ENCODE peak calls at places on chromosomes 7 and 10, in five cellular contexts. P, Y, I, R and X are unnamed samples. For H3K27me3, the result is how much of the 10 kb centered on the place peaks cover.

GRCh38 chr10:126097558-126098215 is 201.3 kb downstream of the FANK1 start:
- DNase-seq in P (no peak), Y (no peak), I (no peak), R (no peak), X (no peak)

GRCh38 chr7:2201686-2202360 is 30.9 kb downstream of the MAD1L1 start:
- DNase-seq in P (no peak), Y (no peak), I (peak), R (no peak), X (no peak)

GRCh38 chr10:110034596-110034995 is 26.8 kb downstream of the ADD3 start:
- DNase-seq in P (no peak), Y (no peak), I (no peak), R (no peak), X (no peak)

GRCh38 chr7:2722591-2722990 is 34.6 kb downstream of the AMZ1 start:
- DNase-seq in P (no peak), Y (no peak), I (no peak), R (no peak), X (peak)

GRCh38 chr7:93757421-93757820 is 133.1 kb downstream of the TFPI2 start:
- DNase-seq in P (no peak), Y (no peak), I (no peak), R (no peak), X (no peak)

GRCh38 chr10:102904337-102904736 is 13.8 kb upstream of the CNNM2 start:
- DNase-seq in P (no peak), Y (no peak), I (no peak), R (no peak), X (no peak)

GRCh38 chr7:45240187-45240776 is 82.7 kb downstream of the RAMP3 start:
- DNase-seq in P (no peak), Y (no peak), I (no peak), R (no peak), X (no peak)

GRCh38 chr7:7641129-7641663 is 644 bp downstream of the UMAD1 start:
- DNase-seq in P (no peak), Y (no peak), I (no peak), R (peak), X (no peak)

GRCh38 chr7:3649678-3650445 is 348.8 kb downstream of the SDK1 start:
- DNase-seq in P (no peak), Y (no peak), I (no peak), R (no peak), X (no peak)

GRCh38 chr7:26376208-26376917 is 84.7 kb downstream of the SNX10 start:
- DNase-seq in P (no peak), Y (no peak), I (no peak), R (peak), X (no peak)

GRCh38 chr10:83917519-83918506 is 221.5 kb upstream of the GHITM start:
- DNase-seq in P (no peak), Y (no peak), I (peak), R (peak), X (no peak)

GRCh38 chr10:74078037-74078436 is 72.6 kb downstream of the AP3M1 start:
- DNase-seq in P (no peak), Y (no peak), I (no peak), R (no peak), X (no peak)

GRCh38 chr10:43192824-43193223 is 54.6 kb downstream of the CSGALNACT2 start:
- DNase-seq in P (no peak), Y (no peak), I (no peak), R (no peak), X (no peak)

GRCh38 chr7:8189615-8190014 is 72.4 kb downstream of the ICA1 start:
- DNase-seq in P (no peak), Y (no peak), I (no peak), R (no peak), X (no peak)

GRCh38 chr7:131110294-131111080 is 217.2 kb upstream of the MKLN1 start:
- DNase-seq in P (peak), Y (no peak), I (peak), R (peak), X (no peak)

GRCh38 chr7:52741670-52742069 is 293.8 kb upstream of the POM121L12 start:
- DNase-seq in P (no peak), Y (no peak), I (no peak), R (no peak), X (no peak)

GRCh38 chr7:132049462-132050304 is 493.3 kb upstream of the PODXL start:
- DNase-seq in P (no peak), Y (peak), I (no peak), R (peak), X (no peak)

GRCh38 chr7:84950836-84951235 is 236.0 kb downstream of the SEMA3D start:
- DNase-seq in P (no peak), Y (no peak), I (no peak), R (no peak), X (no peak)

GRCh38 chr7:135924302-135924701 is 52.9 kb downstream of the MTPN start:
- DNase-seq in P (no peak), Y (no peak), I (no peak), R (no peak), X (no peak)

GRCh38 chr10:77320852-77321496 is 316.6 kb downstream of the KCNMA1 start:
- DNase-seq in P (no peak), Y (no peak), I (no peak), R (no peak), X (no peak)

GRCh38 chr7:142384508-142384922 is 126.7 kb upstream of the PRSS58 start:
- DNase-seq in P (no peak), Y (no peak), I (no peak), R (no peak), X (no peak)

GRCh38 chr7:151665363-151665762 is 145.7 kb upstream of the RHEB start:
- DNase-seq in P (no peak), Y (no peak), I (peak), R (peak), X (peak)

GRCh38 chr10:87092356-87092860 is 2.2 kb downstream of the GLUD1 start:
- DNase-seq in P (no peak), Y (no peak), I (no peak), R (no peak), X (no peak)

GRCh38 chr10:96298362-96298761 is 5.9 kb upstream of the DNTT start:
- DNase-seq in P (no peak), Y (no peak), I (no peak), R (no peak), X (no peak)

GRCh38 chr10:130221456-130222375 is 85.5 kb downstream of the GLRX3 start:
- DNase-seq in P (no peak), Y (no peak), I (no peak), R (no peak), X (peak)

GRCh38 chr10:3000063-3000462 is 67.3 kb upstream of the PFKP start:
- DNase-seq in P (no peak), Y (no peak), I (no peak), R (no peak), X (no peak)

GRCh38 chr10:44998146-44998631 is 2.5 kb upstream of the ZNF22 start:
- DNase-seq in P (no peak), Y (no peak), I (peak), R (no peak), X (no peak)

GRCh38 chr10:29007748-29008610 is 280.9 kb upstream of the LYZL1 start:
- DNase-seq in P (peak), Y (no peak), I (no peak), R (no peak), X (no peak)

GRCh38 chr10:70053896-70054641 is 1.4 kb downstream of the MACROH2A2 start:
- DNase-seq in P (no peak), Y (no peak), I (peak), R (peak), X (no peak)

GRCh38 chr10:69408318-69409175 is 8.2 kb downstream of the TACR2 start:
- DNase-seq in P (peak), Y (peak), I (peak), R (peak), X (peak)

GRCh38 chr10:44259090-44259874 is 125.6 kb downstream of the CXCL12 start:
- DNase-seq in P (no peak), Y (no peak), I (no peak), R (no peak), X (no peak)

GRCh38 chr7:106356-106755 is 86.0 kb upstream of the FAM20C start:
- DNase-seq in P (no peak), Y (no peak), I (no peak), R (no peak), X (no peak)
- TF ChIP-seq POLR2A in P (no peak), Y (no peak), I (no peak), R (no peak), X (no peak)

GRCh38 chr10:59276928-59277327 is 85.4 kb downstream of the FAM13C start:
- DNase-seq in P (no peak), Y (no peak), I (no peak), R (no peak), X (no peak)
- TF ChIP-seq EP300 in P (no peak), Y (no peak), I (no peak), R (no peak), X (no peak)

GRCh38 chr7:96985992-96986391 is 19.4 kb upstream of the DLX6 start:
- DNase-seq in P (no peak), Y (no peak), I (no peak), R (no peak), X (no peak)
- H3K27me3 ChIP-seq in P (under half), Y (under half), I (under half), R (half or more), X (half or more)

DNA sequence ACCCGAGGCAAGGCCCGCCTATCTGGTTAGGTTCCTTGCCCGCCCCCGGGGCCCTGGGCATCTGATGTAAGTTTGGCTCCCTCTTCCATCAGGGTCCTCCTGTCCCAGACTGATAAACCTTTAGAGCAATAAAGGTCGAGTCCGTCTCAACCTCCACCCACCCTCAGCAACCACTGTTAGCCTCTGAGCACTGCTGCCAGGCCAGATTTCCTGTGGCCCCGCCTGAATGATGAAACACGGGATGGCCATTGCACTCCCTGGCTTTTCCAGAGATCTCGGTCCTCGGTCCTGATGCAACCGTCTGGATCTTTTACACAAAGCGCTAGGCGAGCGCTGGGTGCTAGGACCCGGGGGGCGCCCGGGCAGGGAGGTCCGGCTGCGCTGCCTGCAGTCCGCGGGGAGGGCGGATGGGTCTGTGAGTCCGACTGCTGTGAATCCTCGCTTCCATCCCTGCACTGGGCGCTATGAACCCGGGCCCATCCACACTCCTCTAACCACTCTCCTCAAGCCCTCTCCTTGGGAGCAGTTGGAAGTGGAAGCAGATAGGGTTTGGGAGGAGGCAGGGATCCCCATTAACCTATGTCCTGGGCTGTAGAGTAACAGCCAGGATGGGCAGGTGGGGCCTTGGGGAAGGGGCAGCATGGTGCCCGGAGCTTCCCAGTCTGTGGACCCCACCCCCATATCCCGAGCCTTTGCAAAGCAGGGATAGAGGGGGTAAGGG is 875 bp upstream of the DDIT4 start:
- DNase-seq in P (peak), Y (peak), I (peak), R (peak), X (peak)
- TF ChIP-seq POLR2A in P (no peak), Y (no peak), I (peak), R (no peak), X (no peak)